ENCODE peak calls at places on chromosomes 6 and 20, in nine cellular contexts. One of them, this sample, is unnamed.

GRCh38 chr6:15763364-15763763 is 100.5 kb upstream of the DTNBP1 start:
- DNase-seq in BE2C: no peak
- DNase-seq in pancreas: no peak
- DNase-seq in neural crest cell: no peak
- DNase-seq in LHCN-M2: no peak
- DNase-seq in stimulated activated naive CD8-positive, alpha-beta T cell treated with anti-CD3 and anti-CD28 coated beads, Interleukin-15, Interleukin-2, amounts not matched to agents 100 U/mL and 50 U/mL, for 24 hours: no peak
- DNase-seq in GM04504: no peak
- DNase-seq in fibroblast of the aortic adventitia: no peak
- DNase-seq in CD8-positive, alpha-beta memory T cell: no peak
- DNase-seq in this sample: no peak

GRCh38 chr6:31378062-31378720 is 21.2 kb upstream of the HLA-B start:
- DNase-seq in BE2C: no peak
- DNase-seq in pancreas: no peak
- DNase-seq in neural crest cell: no peak
- DNase-seq in LHCN-M2: no peak
- DNase-seq in stimulated activated naive CD8-positive, alpha-beta T cell treated with anti-CD3 and anti-CD28 coated beads, Interleukin-15, Interleukin-2, amounts not matched to agents 100 U/mL and 50 U/mL, for 24 hours: no peak
- DNase-seq in GM04504: no peak
- DNase-seq in fibroblast of the aortic adventitia: no peak
- DNase-seq in CD8-positive, alpha-beta memory T cell: no peak
- DNase-seq in this sample: no peak

GRCh38 chr20:18712877-18713276 is 100.7 kb upstream of the SCP2D1 start:
- DNase-seq in BE2C: peak; percentile 37
- DNase-seq in pancreas: no peak
- DNase-seq in neural crest cell: no peak
- DNase-seq in LHCN-M2: no peak
- DNase-seq in stimulated activated naive CD8-positive, alpha-beta T cell treated with anti-CD3 and anti-CD28 coated beads, Interleukin-15, Interleukin-2, amounts not matched to agents 100 U/mL and 50 U/mL, for 24 hours: no peak
- DNase-seq in GM04504: no peak
- DNase-seq in fibroblast of the aortic adventitia: no peak
- DNase-seq in CD8-positive, alpha-beta memory T cell: no peak
- DNase-seq in this sample: no peak

GRCh38 chr20:10676518-10676917 is 2.7 kb upstream of the JAG1 start:
- DNase-seq in BE2C: no peak
- DNase-seq in pancreas: no peak
- DNase-seq in neural crest cell: no peak
- DNase-seq in LHCN-M2: no peak
- DNase-seq in stimulated activated naive CD8-positive, alpha-beta T cell treated with anti-CD3 and anti-CD28 coated beads, Interleukin-15, Interleukin-2, amounts not matched to agents 100 U/mL and 50 U/mL, for 24 hours: no peak
- DNase-seq in GM04504: no peak
- DNase-seq in fibroblast of the aortic adventitia: no peak
- DNase-seq in CD8-positive, alpha-beta memory T cell: no peak
- DNase-seq in this sample: no peak

GRCh38 chr6:15329154-15329781 is 83.4 kb downstream of the JARID2 start:
- DNase-seq in BE2C: peak; percentile 38
- DNase-seq in pancreas: no peak
- DNase-seq in neural crest cell: no peak
- DNase-seq in LHCN-M2: peak; percentile 99
- DNase-seq in stimulated activated naive CD8-positive, alpha-beta T cell treated with anti-CD3 and anti-CD28 coated beads, Interleukin-15, Interleukin-2, amounts not matched to agents 100 U/mL and 50 U/mL, for 24 hours: no peak
- DNase-seq in GM04504: peak; percentile 96
- DNase-seq in fibroblast of the aortic adventitia: peak; percentile 97
- DNase-seq in CD8-positive, alpha-beta memory T cell: no peak
- DNase-seq in this sample: peak; percentile 77

GRCh38 chr20:46127396-46128010 is 9.4 kb downstream of the CD40 start:
- DNase-seq in BE2C: no peak
- DNase-seq in pancreas: no peak
- DNase-seq in neural crest cell: no peak
- DNase-seq in LHCN-M2: no peak
- DNase-seq in stimulated activated naive CD8-positive, alpha-beta T cell treated with anti-CD3 and anti-CD28 coated beads, Interleukin-15, Interleukin-2, amounts not matched to agents 100 U/mL and 50 U/mL, for 24 hours: no peak
- DNase-seq in GM04504: no peak
- DNase-seq in fibroblast of the aortic adventitia: no peak
- DNase-seq in CD8-positive, alpha-beta memory T cell: no peak
- DNase-seq in this sample: no peak

GRCh38 chr6:116020738-116021137 is 40.0 kb downstream of the FRK start:
- DNase-seq in BE2C: no peak
- DNase-seq in pancreas: no peak
- DNase-seq in neural crest cell: no peak
- DNase-seq in LHCN-M2: no peak
- DNase-seq in stimulated activated naive CD8-positive, alpha-beta T cell treated with anti-CD3 and anti-CD28 coated beads, Interleukin-15, Interleukin-2, amounts not matched to agents 100 U/mL and 50 U/mL, for 24 hours: no peak
- DNase-seq in GM04504: no peak
- DNase-seq in fibroblast of the aortic adventitia: no peak
- DNase-seq in CD8-positive, alpha-beta memory T cell: no peak
- DNase-seq in this sample: no peak

GRCh38 chr6:35077006-35077712 is 64.0 kb downstream of the TCP11 start:
- DNase-seq in BE2C: no peak
- DNase-seq in pancreas: no peak
- DNase-seq in neural crest cell: no peak
- DNase-seq in LHCN-M2: no peak
- DNase-seq in stimulated activated naive CD8-positive, alpha-beta T cell treated with anti-CD3 and anti-CD28 coated beads, Interleukin-15, Interleukin-2, amounts not matched to agents 100 U/mL and 50 U/mL, for 24 hours: no peak
- DNase-seq in GM04504: no peak
- DNase-seq in fibroblast of the aortic adventitia: no peak
- DNase-seq in CD8-positive, alpha-beta memory T cell: no peak
- DNase-seq in this sample: no peak

GRCh38 chr6:63527658-63528514 is 44.4 kb upstream of the LOC128125822 start:
- DNase-seq in BE2C: no peak
- DNase-seq in pancreas: peak; percentile 66
- DNase-seq in neural crest cell: no peak
- DNase-seq in LHCN-M2: peak; percentile 94
- DNase-seq in stimulated activated naive CD8-positive, alpha-beta T cell treated with anti-CD3 and anti-CD28 coated beads, Interleukin-15, Interleukin-2, amounts not matched to agents 100 U/mL and 50 U/mL, for 24 hours: no peak
- DNase-seq in GM04504: peak; percentile 69
- DNase-seq in fibroblast of the aortic adventitia: peak; percentile 98
- DNase-seq in CD8-positive, alpha-beta memory T cell: no peak
- DNase-seq in this sample: peak; percentile 98

GRCh38 chr6:110181131-110182027 is 1.2 kb downstream of the CDC40 start:
- DNase-seq in BE2C: no peak
- DNase-seq in pancreas: no peak
- DNase-seq in neural crest cell: no peak
- DNase-seq in LHCN-M2: peak; percentile 12
- DNase-seq in stimulated activated naive CD8-positive, alpha-beta T cell treated with anti-CD3 and anti-CD28 coated beads, Interleukin-15, Interleukin-2, amounts not matched to agents 100 U/mL and 50 U/mL, for 24 hours: no peak
- DNase-seq in GM04504: no peak
- DNase-seq in fibroblast of the aortic adventitia: peak; percentile 12
- DNase-seq in CD8-positive, alpha-beta memory T cell: no peak
- DNase-seq in this sample: no peak

GRCh38 chr20:40286991-40287531 is 402.0 kb downstream of the MAFB start:
- DNase-seq in BE2C: peak; percentile 88
- DNase-seq in pancreas: peak; percentile 61
- DNase-seq in neural crest cell: no peak
- DNase-seq in LHCN-M2: no peak
- DNase-seq in stimulated activated naive CD8-positive, alpha-beta T cell treated with anti-CD3 and anti-CD28 coated beads, Interleukin-15, Interleukin-2, amounts not matched to agents 100 U/mL and 50 U/mL, for 24 hours: no peak
- DNase-seq in GM04504: no peak
- DNase-seq in fibroblast of the aortic adventitia: no peak
- DNase-seq in CD8-positive, alpha-beta memory T cell: no peak
- DNase-seq in this sample: peak; percentile 98

GRCh38 chr6:162364488-162364887 is 363.1 kb downstream of the PRKN start:
- DNase-seq in BE2C: no peak
- DNase-seq in pancreas: no peak
- DNase-seq in neural crest cell: no peak
- DNase-seq in LHCN-M2: no peak
- DNase-seq in stimulated activated naive CD8-positive, alpha-beta T cell treated with anti-CD3 and anti-CD28 coated beads, Interleukin-15, Interleukin-2, amounts not matched to agents 100 U/mL and 50 U/mL, for 24 hours: no peak
- DNase-seq in GM04504: no peak
- DNase-seq in fibroblast of the aortic adventitia: no peak
- DNase-seq in CD8-positive, alpha-beta memory T cell: no peak
- DNase-seq in this sample: no peak

GRCh38 chr20:41173791-41174341 is 36.5 kb downstream of the PLCG1 start:
- DNase-seq in BE2C: no peak
- DNase-seq in pancreas: no peak
- DNase-seq in neural crest cell: no peak
- DNase-seq in LHCN-M2: no peak
- DNase-seq in stimulated activated naive CD8-positive, alpha-beta T cell treated with anti-CD3 and anti-CD28 coated beads, Interleukin-15, Interleukin-2, amounts not matched to agents 100 U/mL and 50 U/mL, for 24 hours: no peak
- DNase-seq in GM04504: no peak
- DNase-seq in fibroblast of the aortic adventitia: no peak
- DNase-seq in CD8-positive, alpha-beta memory T cell: no peak
- DNase-seq in this sample: no peak

GRCh38 chr6:26597389-26597766 is 625 bp downstream of the ABT1 start:
- DNase-seq in BE2C: no peak
- DNase-seq in pancreas: no peak
- DNase-seq in neural crest cell: no peak
- DNase-seq in LHCN-M2: no peak
- DNase-seq in stimulated activated naive CD8-positive, alpha-beta T cell treated with anti-CD3 and anti-CD28 coated beads, Interleukin-15, Interleukin-2, amounts not matched to agents 100 U/mL and 50 U/mL, for 24 hours: no peak
- DNase-seq in GM04504: no peak
- DNase-seq in fibroblast of the aortic adventitia: no peak
- DNase-seq in CD8-positive, alpha-beta memory T cell: no peak
- DNase-seq in this sample: no peak

GRCh38 chr6:39952170-39952569 is 17.9 kb upstream of the MOCS1 start:
- DNase-seq in BE2C: no peak
- DNase-seq in pancreas: no peak
- DNase-seq in neural crest cell: no peak
- DNase-seq in LHCN-M2: no peak
- DNase-seq in stimulated activated naive CD8-positive, alpha-beta T cell treated with anti-CD3 and anti-CD28 coated beads, Interleukin-15, Interleukin-2, amounts not matched to agents 100 U/mL and 50 U/mL, for 24 hours: no peak
- DNase-seq in GM04504: peak; percentile 22
- DNase-seq in fibroblast of the aortic adventitia: peak; percentile 64
- DNase-seq in CD8-positive, alpha-beta memory T cell: no peak
- DNase-seq in this sample: no peak

GRCh38 chr6:142331075-142331551 is 29.3 kb downstream of the ADGRG6 start:
- DNase-seq in BE2C: no peak
- DNase-seq in pancreas: no peak
- DNase-seq in neural crest cell: peak; percentile 20
- DNase-seq in LHCN-M2: no peak
- DNase-seq in stimulated activated naive CD8-positive, alpha-beta T cell treated with anti-CD3 and anti-CD28 coated beads, Interleukin-15, Interleukin-2, amounts not matched to agents 100 U/mL and 50 U/mL, for 24 hours: no peak
- DNase-seq in GM04504: peak; percentile 32
- DNase-seq in fibroblast of the aortic adventitia: no peak
- DNase-seq in CD8-positive, alpha-beta memory T cell: peak; percentile 56
- DNase-seq in this sample: no peak

GRCh38 chr6:40164345-40164755 is 230.1 kb upstream of the MOCS1 start:
- DNase-seq in BE2C: peak; percentile 69
- DNase-seq in pancreas: peak; percentile 18
- DNase-seq in neural crest cell: no peak
- DNase-seq in LHCN-M2: peak; percentile 3
- DNase-seq in stimulated activated naive CD8-positive, alpha-beta T cell treated with anti-CD3 and anti-CD28 coated beads, Interleukin-15, Interleukin-2, amounts not matched to agents 100 U/mL and 50 U/mL, for 24 hours: no peak
- DNase-seq in GM04504: no peak
- DNase-seq in fibroblast of the aortic adventitia: no peak
- DNase-seq in CD8-positive, alpha-beta memory T cell: no peak
- DNase-seq in this sample: no peak